ENCODE peak calls at places on chromosomes 5 and 9, in six cellular contexts. I is AG04449, K is hepatocyte, T is heart right ventricle, Q is A549, Z is mucosa of descending colon. F is an unnamed sample.

GRCh38 chr5:84961193-84961592 is 576.5 kb upstream of the EDIL3 start:
- DNase-seq in I (no peak), K (no peak), T (no peak), Q (no peak), Z (no peak), F (no peak)

GRCh38 chr9:122366074-122366672 is 4.7 kb upstream of the PTGS1 start:
- DNase-seq in I (no peak), K (no peak), T (no peak), Q (no peak), Z (no peak), F (no peak)

GRCh38 chr9:35085078-35085477 is 5.3 kb upstream of the FANCG start:
- DNase-seq in I (no peak), K (no peak), T (no peak), Q (no peak), Z (no peak), F (no peak)

GRCh38 chr5:1030801-1031271 is 22.2 kb downstream of the NKD2 start:
- DNase-seq in I (no peak), K (no peak), T (no peak), Q (no peak), Z (no peak), F (no peak)

GRCh38 chr5:135625961-135626360 is 47.2 kb upstream of the CXCL14 start:
- DNase-seq in I (no peak), K (no peak), T (no peak), Q (no peak), Z (no peak), F (no peak)

GRCh38 chr5:96816430-96816939 is 8.7 kb upstream of the ERAP1 start:
- DNase-seq in I (no peak), K (no peak), T (no peak), Q (no peak), Z (no peak), F (no peak)

GRCh38 chr5:56386046-56386445 is 152.9 kb upstream of the ANKRD55 start:
- DNase-seq in I (no peak), K (no peak), T (no peak), Q (no peak), Z (no peak), F (no peak)

GRCh38 chr5:58255970-58256369 is 203.9 kb downstream of the PLK2 start:
- DNase-seq in I (no peak), K (no peak), T (no peak), Q (no peak), Z (no peak), F (no peak)

GRCh38 chr5:21802869-21803490 is 1050.2 kb downstream of the CDH12 start:
- DNase-seq in I (no peak), K (peak; percentile 28), T (no peak), Q (peak; percentile 3), Z (no peak), F (no peak)

GRCh38 chr9:79012561-79012960 is 559.2 kb upstream of the TLE4 start:
- DNase-seq in I (no peak), K (no peak), T (no peak), Q (no peak), Z (no peak), F (no peak)

GRCh38 chr9:1049641-1050040 is 516 bp upstream of the DMRT2 start:
- DNase-seq in I (no peak), K (no peak), T (no peak), Q (no peak), Z (peak; percentile 64), F (no peak)

DNA sequence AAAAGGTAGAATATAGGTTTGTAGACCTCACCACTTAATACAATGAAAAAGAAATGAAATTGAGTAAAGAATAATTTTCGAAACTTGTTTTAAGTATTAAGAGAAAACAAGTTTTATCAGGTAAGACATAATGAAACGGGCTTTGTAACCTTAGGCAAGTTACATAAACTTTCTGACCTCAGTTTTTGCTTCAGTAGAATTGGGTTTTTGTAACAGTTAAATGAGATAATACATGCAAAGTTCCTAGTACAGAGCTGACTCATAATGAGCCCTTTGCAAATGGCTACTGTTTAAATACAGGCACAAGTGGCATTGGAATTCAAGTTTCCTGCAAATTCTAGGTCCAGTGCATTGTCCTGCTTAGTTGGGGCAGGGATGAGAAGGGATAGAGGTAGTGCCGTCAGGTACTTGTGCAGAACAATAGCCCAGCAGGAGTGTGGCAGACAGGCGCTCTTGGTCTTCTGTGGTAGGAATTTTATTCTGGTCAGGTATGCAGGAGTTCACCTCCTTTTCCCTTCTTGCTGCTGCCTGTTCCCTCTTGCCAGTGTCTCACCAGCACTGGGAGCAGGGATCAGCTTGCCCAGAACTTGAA is 203.8 kb downstream of the PBX3 start:
- DNase-seq in I (no peak), K (no peak), T (no peak), Q (no peak), Z (no peak), F (no peak)
- TF ChIP-seq CTCF in I (no peak), K (no peak), T (no peak), Q (no peak), Z (no peak), F (no peak)

DNA sequence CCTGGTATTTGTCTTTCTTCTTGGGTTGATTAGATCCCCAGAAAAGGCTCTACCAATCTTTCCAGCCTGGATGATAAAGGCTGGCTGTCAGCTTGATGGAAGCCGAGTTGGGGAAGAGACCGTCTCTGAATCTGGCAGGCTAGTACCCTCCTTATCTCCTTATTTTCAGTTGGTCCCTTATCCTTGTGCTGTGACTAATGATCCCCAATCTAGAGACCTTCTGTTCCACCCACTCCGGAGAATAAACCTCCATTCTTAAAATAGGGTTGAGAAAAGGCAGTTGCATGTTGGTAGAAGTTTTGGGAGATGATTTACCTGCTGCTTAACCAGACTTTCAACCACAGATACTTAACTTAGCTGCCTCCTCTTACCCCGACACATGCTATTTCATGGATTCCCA is 52.3 kb downstream of the PRKACG start:
- DNase-seq in I (no peak), K (no peak), T (no peak), Q (no peak), Z (no peak), F (no peak)
- TF ChIP-seq CTCF in I (no peak), K (no peak), T (no peak), Q (no peak), Z (no peak), F (no peak)

GRCh38 chr5:127741412-127741811 is 38.2 kb downstream of the CCDC192 start:
- DNase-seq in I (no peak), K (no peak), T (no peak), Q (no peak), Z (no peak), F (no peak)

DNA sequence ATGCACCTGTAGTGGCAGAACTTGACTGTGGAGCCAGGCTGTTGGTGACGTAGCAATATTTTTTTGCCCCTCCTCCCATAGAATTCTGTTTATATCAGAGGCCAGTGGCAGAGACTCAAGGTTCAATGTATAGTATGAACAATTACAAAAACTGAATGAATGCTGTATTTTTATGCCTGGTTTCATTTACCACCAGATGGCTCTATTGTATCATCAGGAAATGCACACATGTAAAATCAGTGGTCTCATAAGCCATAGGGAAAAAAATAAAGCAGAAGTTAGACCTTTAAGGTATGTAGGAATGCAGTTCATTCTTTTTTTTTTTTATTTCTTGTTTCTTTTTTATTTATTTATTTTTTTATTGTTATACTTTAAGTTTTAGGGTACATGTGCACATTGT is 43.6 kb downstream of the CCDC192 start:
- DNase-seq in I (no peak), K (no peak), T (no peak), Q (peak; percentile 33), Z (no peak), F (no peak)
- TF ChIP-seq CTCF in I (peak; percentile 56), K (peak; percentile 57), T (peak; percentile 60), Q (peak; percentile 67), Z (no peak), F (no peak)

DNA sequence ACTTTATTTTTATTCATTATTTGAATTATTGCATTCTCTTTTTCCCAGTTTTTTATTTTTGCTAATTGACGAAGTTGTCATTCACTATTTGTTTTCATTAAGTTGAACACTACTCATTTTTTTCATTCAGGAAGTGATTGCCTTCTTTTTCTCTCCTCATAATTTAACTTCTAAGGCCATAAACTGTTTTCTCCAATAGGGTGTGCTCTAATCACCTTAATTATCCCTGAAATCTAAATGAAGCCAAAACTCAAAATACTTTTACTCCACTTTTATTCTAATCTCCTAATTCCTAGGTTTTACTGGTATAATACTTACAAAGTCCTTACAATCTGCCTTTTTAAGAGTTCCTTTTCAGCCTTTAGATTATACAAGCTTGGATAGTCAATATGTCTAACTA is 2.9 kb upstream of the OR13C2 start:
- DNase-seq in I (no peak), K (no peak), T (no peak), Q (no peak), Z (no peak), F (no peak)
- TF ChIP-seq CTCF in I (no peak), K (no peak), T (no peak), Q (no peak), Z (no peak), F (peak; percentile 20)

DNA sequence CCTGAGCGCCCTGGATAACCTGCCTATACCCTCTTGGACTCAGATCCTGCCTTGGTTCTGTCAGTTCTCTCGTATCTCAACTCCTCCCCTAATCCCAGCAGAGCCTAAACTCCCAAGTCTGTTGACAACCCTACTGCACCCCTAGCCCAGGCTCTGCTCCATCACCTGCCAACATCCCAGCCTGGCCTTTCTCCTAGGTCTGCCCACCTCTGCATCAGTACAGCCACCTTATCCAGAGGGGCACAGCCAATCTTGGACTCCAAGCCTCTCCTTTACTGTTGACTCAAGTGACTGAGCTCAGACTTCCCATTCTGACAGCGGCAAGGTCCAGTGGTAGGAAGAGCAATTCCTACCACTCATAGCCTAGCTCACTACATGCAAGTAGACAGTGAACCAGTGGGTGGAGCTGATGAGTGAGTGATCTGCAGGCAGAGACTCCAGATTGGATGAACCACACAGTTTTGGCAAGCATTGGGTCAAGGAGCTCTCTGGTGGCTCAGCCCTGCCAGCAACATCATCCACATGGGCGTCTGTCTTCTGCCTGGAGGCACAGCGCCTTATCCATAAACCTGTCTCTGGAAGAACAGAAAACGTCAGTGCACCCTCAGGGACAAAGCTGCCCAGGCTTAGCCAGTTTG is 26.5 kb downstream of the TRMO start:
- DNase-seq in I (no peak), K (no peak), T (no peak), Q (peak; percentile 32), Z (no peak), F (peak; percentile 37)
- TF ChIP-seq CTCF in I (no peak), K (no peak), T (no peak), Q (no peak), Z (no peak), F (peak; percentile 26)

GRCh38 chr9:96852676-96853075 is 1.6 kb downstream of the ZNF782 start:
- DNase-seq in I (no peak), K (no peak), T (no peak), Q (no peak), Z (no peak), F (no peak)
- TF ChIP-seq CTCF in I (no peak), K (no peak), T (no peak), Q (no peak), Z (no peak), F (no peak)

DNA sequence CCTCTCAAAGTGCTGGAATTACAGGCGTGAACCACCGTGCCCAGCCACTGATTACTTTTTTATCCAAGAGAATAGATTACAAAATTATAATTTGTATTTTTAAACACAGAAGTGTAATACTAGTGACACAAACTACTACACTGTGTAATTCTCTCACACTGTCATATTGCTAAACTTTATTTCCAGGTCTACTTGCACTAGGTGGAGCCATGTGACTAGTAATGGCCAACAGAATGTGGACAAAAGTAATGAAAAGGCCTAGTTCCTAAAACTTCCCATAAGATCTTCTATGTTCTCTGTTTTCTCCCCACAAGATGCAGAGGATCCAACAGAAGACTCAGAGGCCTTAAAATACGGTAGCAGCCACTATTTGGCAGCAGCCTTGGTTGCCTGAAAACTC is 27.3 kb downstream of the NADK2 start:
- DNase-seq in I (no peak), K (no peak), T (no peak), Q (no peak), Z (no peak), F (no peak)
- TF ChIP-seq CTCF in I (no peak), K (peak; percentile 19), T (no peak), Q (peak; percentile 15), Z (no peak), F (no peak)

F was measured in endothelial cell.